ENCODE peak calls at places on chromosome 6, in seven cellular contexts. X is ELR; I is HEK293T; A is NCI-H69; D is activated T-helper 9 cell treated with anti-CD3 and anti-CD28 coated beads, Interleukin-2, amount 50 U/mL, for 16 hours; V is brain microvascular endothelial cell; G is stimulated activated naive B cell treated with anti-CD40 and anti-IgM and Interleukin-4, amounts not matched to agents 10 μg/mL and 1 μg/mL and 100 μg/mL, for 72 hours. B is an unnamed sample.

GRCh38 chr6:111952821-111953535 is 79.7 kb upstream of the FYN start:
- DNase-seq in X (peak; percentile 38), I (no peak), A (peak; percentile 45), D (no peak), V (no peak), G (no peak), B (no peak)

GRCh38 chr6:137729866-137730629 is 137.0 kb upstream of the TNFAIP3 start:
- DNase-seq in X (no peak), I (no peak), A (no peak), D (no peak), V (peak; percentile 52), G (no peak), B (no peak)

GRCh38 chr6:6588924-6589696 is 590 bp downstream of the LY86 start:
- DNase-seq in X (no peak), I (no peak), A (peak; percentile 58), D (no peak), V (no peak), G (peak; percentile 42), B (no peak)

GRCh38 chr6:108874470-108875160 is 26.4 kb downstream of the ARMC2 start:
- DNase-seq in X (peak; percentile 44), I (no peak), A (no peak), D (peak; percentile 37), V (peak; percentile 27), G (peak; percentile 41), B (no peak)

GRCh38 chr6:81031429-81031828 is 721.1 kb downstream of the TENT5A start:
- DNase-seq in X (no peak), I (no peak), A (no peak), D (no peak), V (no peak), G (no peak), B (no peak)

GRCh38 chr6:125700591-125701353 is 48.7 kb upstream of the HEY2 start:
- DNase-seq in X (no peak), I (no peak), A (peak; percentile 83), D (no peak), V (no peak), G (no peak), B (no peak)

GRCh38 chr6:154427425-154427824 is 70.8 kb upstream of the IPCEF1 start:
- DNase-seq in X (no peak), I (no peak), A (no peak), D (no peak), V (no peak), G (no peak), B (no peak)

GRCh38 chr6:115594894-115595293 is 465.8 kb downstream of the FRK start:
- DNase-seq in X (no peak), I (no peak), A (no peak), D (no peak), V (no peak), G (no peak), B (no peak)

GRCh38 chr6:13075491-13075845 is 252.9 kb downstream of the TBC1D7 start:
- DNase-seq in X (no peak), I (no peak), A (no peak), D (no peak), V (no peak), G (no peak), B (no peak)

GRCh38 chr6:53300656-53301551 is 47.8 kb downstream of the ELOVL5 start:
- DNase-seq in X (no peak), I (no peak), A (peak; percentile 15), D (no peak), V (no peak), G (no peak), B (no peak)

GRCh38 chr6:107244082-107244741 is 128.9 kb upstream of the BEND3 start:
- DNase-seq in X (no peak), I (no peak), A (peak; percentile 62), D (no peak), V (no peak), G (no peak), B (no peak)

GRCh38 chr6:114376611-114377206 is 33.9 kb upstream of the HS3ST5 start:
- DNase-seq in X (no peak), I (no peak), A (no peak), D (no peak), V (no peak), G (no peak), B (no peak)

GRCh38 chr6:37099442-37099841 is 70.5 kb upstream of the PIM1 start:
- DNase-seq in X (peak; percentile 32), I (no peak), A (no peak), D (no peak), V (no peak), G (no peak), B (no peak)

GRCh38 chr6:1560281-1561058 is 49.2 kb upstream of the FOXC1 start:
- DNase-seq in X (no peak), I (no peak), A (no peak), D (no peak), V (no peak), G (no peak), B (no peak)

GRCh38 chr6:158923801-158924498 is 76.1 kb downstream of the RSPH3 start:
- DNase-seq in X (no peak), I (peak; percentile 38), A (peak; percentile 97), D (no peak), V (no peak), G (no peak), B (no peak)

GRCh38 chr6:168877821-168878282 is 375.8 kb downstream of the THBS2 start:
- DNase-seq in X (no peak), I (no peak), A (peak; percentile 55), D (no peak), V (no peak), G (no peak), B (no peak)

GRCh38 chr6:131694832-131695426 is 6.3 kb downstream of the OR2A4 start:
- DNase-seq in X (peak; percentile 82), I (peak; percentile 82), A (peak; percentile 71), D (no peak), V (peak; percentile 66), G (peak; percentile 41), B (no peak)

GRCh38 chr6:52551483-52552277 is 25.2 kb downstream of the TRAM2 start:
- DNase-seq in X (peak; percentile 90), I (no peak), A (peak; percentile 99), D (no peak), V (peak; percentile 69), G (no peak), B (peak; percentile 20)

GRCh38 chr6:43856005-43856765 is 86.2 kb downstream of the VEGFA start:
- DNase-seq in X (peak; percentile 47), I (peak; percentile 51), A (peak; percentile 38), D (no peak), V (peak; percentile 26), G (no peak), B (no peak)

GRCh38 chr6:148193063-148193680 is 149.5 kb upstream of the SASH1 start:
- DNase-seq in X (no peak), I (no peak), A (peak; percentile 46), D (no peak), V (no peak), G (no peak), B (no peak)

GRCh38 chr6:139743629-139744028 is 369.2 kb upstream of the CITED2 start:
- DNase-seq in X (peak; percentile 95), I (no peak), A (no peak), D (no peak), V (peak; percentile 57), G (no peak), B (no peak)

GRCh38 chr6:137491478-137491877 is 2.7 kb downstream of the OLIG3 start:
- DNase-seq in X (no peak), I (no peak), A (no peak), D (no peak), V (no peak), G (no peak), B (no peak)

GRCh38 chr6:125367036-125367782 is 65.4 kb upstream of the HDDC2 start:
- DNase-seq in X (no peak), I (no peak), A (no peak), D (no peak), V (no peak), G (no peak), B (no peak)

GRCh38 chr6:136344420-136344819 is 54.8 kb upstream of the BCLAF1 start:
- DNase-seq in X (no peak), I (no peak), A (peak; percentile 40), D (no peak), V (peak; percentile 59), G (no peak), B (no peak)

GRCh38 chr6:89299451-89299850 is 15.6 kb downstream of the GABRR2 start:
- DNase-seq in X (peak; percentile 70), I (peak; percentile 36), A (peak; percentile 65), D (no peak), V (no peak), G (no peak), B (no peak)

GRCh38 chr6:22613695-22614094 is 44.3 kb downstream of the HDGFL1 start:
- DNase-seq in X (peak; percentile 62), I (no peak), A (no peak), D (no peak), V (peak; percentile 85), G (no peak), B (no peak)

GRCh38 chr6:46626228-46626909 is 26.2 kb downstream of the CYP39A1 start:
- DNase-seq in X (peak; percentile 62), I (peak; percentile 11), A (peak; percentile 48), D (no peak), V (peak; percentile 18), G (no peak), B (no peak)

GRCh38 chr6:23446394-23447001 is 679.5 kb upstream of the NRSN1 start:
- DNase-seq in X (peak; percentile 8), I (peak; percentile 12), A (peak; percentile 92), D (no peak), V (peak; percentile 46), G (no peak), B (peak; percentile 2)

GRCh38 chr6:25175216-25175615 is 104.0 kb upstream of the CARMIL1 start:
- DNase-seq in X (peak; percentile 82), I (no peak), A (no peak), D (no peak), V (no peak), G (no peak), B (no peak)

GRCh38 chr6:40623178-40623577 is 36.0 kb upstream of the LRFN2 start:
- DNase-seq in X (no peak), I (no peak), A (no peak), D (no peak), V (no peak), G (no peak), B (no peak)

GRCh38 chr6:39214846-39215639 is 14.2 kb downstream of the KCNK5 start:
- DNase-seq in X (no peak), I (no peak), A (peak; percentile 8), D (no peak), V (no peak), G (no peak), B (no peak)

GRCh38 chr6:117487831-117488230 is 5.4 kb downstream of the DCBLD1 start:
- DNase-seq in X (peak; percentile 83), I (no peak), A (no peak), D (no peak), V (no peak), G (no peak), B (no peak)

GRCh38 chr6:125781307-125781868 is 9.4 kb upstream of the NCOA7 start:
- DNase-seq in X (peak; percentile 52), I (no peak), A (peak; percentile 80), D (peak; percentile 36), V (no peak), G (no peak), B (no peak)

GRCh38 chr6:107033136-107033535 is 5.1 kb downstream of the MTRES1 start:
- DNase-seq in X (peak; percentile 44), I (no peak), A (no peak), D (no peak), V (no peak), G (no peak), B (no peak)

GRCh38 chr6:84411060-84411629 is 183.7 kb upstream of the CEP162 start:
- DNase-seq in X (peak; percentile 45), I (no peak), A (peak; percentile 94), D (no peak), V (peak; percentile 54), G (no peak), B (no peak)

GRCh38 chr6:155117266-155117665 is 122.2 kb downstream of the TIAM2 start:
- DNase-seq in X (peak; percentile 75), I (no peak), A (no peak), D (no peak), V (peak; percentile 77), G (no peak), B (no peak)